ENCODE peak calls at places on chromosomes 13 and 19, in seven cellular contexts. U, P, L, D, V, T and F are unnamed samples.

GRCh38 chr19:56085571-56086275 is 35.4 kb downstream of the ZNF787 start:
- DNase-seq in U (no peak), V (no peak), P (no peak), L (no peak), D (no peak), T (no peak), F (no peak)

GRCh38 chr13:109819851-109820250 is 33.5 kb upstream of the IRS2 start:
- DNase-seq in V (no peak), T (no peak), L (no peak), P (no peak), U (no peak), D (no peak), F (no peak)

GRCh38 chr13:47835470-47836228 is 165.4 kb downstream of the SUCLA2 start:
- DNase-seq in P (no peak), L (no peak), U (no peak), D (no peak), T (no peak), V (peak; percentile 74), F (no peak)

GRCh38 chr13:85509512-85509911 is 289.7 kb downstream of the SLITRK6 start:
- DNase-seq in T (no peak), U (no peak), P (no peak), D (no peak), V (no peak), L (no peak), F (no peak)

GRCh38 chr13:26449063-26449848 is 108.2 kb upstream of the WASF3 start:
- DNase-seq in L (no peak), V (no peak), T (no peak), D (no peak), U (no peak), P (no peak), F (no peak)

GRCh38 chr19:11265785-11266236 is 3.5 kb upstream of the DOCK6 start:
- DNase-seq in V (no peak), P (no peak), D (no peak), U (peak; percentile 71), L (peak; percentile 84), T (no peak), F (no peak)

GRCh38 chr19:51607077-51607476 is 23.1 kb downstream of the SIGLEC5 start:
- DNase-seq in P (no peak), T (no peak), V (peak; percentile 39), L (no peak), U (no peak), D (peak; percentile 26), F (no peak)

GRCh38 chr19:31113250-31113685 is 236.0 kb downstream of the TSHZ3 start:
- DNase-seq in L (no peak), U (no peak), D (no peak), P (no peak), V (no peak), T (no peak), F (no peak)

GRCh38 chr19:5152013-5152763 is 183.3 kb downstream of the KDM4B start:
- DNase-seq in V (no peak), T (no peak), P (no peak), U (no peak), D (peak; percentile 62), L (no peak), F (no peak)

GRCh38 chr13:76707360-76707759 is 178.8 kb downstream of the KCTD12 start:
- DNase-seq in T (no peak), D (no peak), L (no peak), P (no peak), V (no peak), U (no peak), F (no peak)

GRCh38 chr13:42412812-42413795 is 141.2 kb downstream of the AKAP11 start:
- DNase-seq in V (no peak), T (no peak), P (no peak), U (no peak), D (no peak), L (no peak), F (no peak)

GRCh38 chr13:75947448-75947847 is 311.3 kb downstream of the LMO7 start:
- DNase-seq in D (no peak), V (no peak), T (no peak), U (no peak), P (no peak), L (no peak), F (no peak)

GRCh38 chr19:27774337-27774736 is 1438.6 kb downstream of the UQCRFS1 start:
- DNase-seq in U (no peak), D (no peak), L (no peak), V (no peak), T (peak; percentile 29), P (no peak), F (no peak)

GRCh38 chr19:6766357-6767080 is 716 bp downstream of the SH2D3A start:
- DNase-seq in V (no peak), L (no peak), T (no peak), D (no peak), U (no peak), P (no peak), F (no peak)

GRCh38 chr13:25037057-25037813 is 58.7 kb upstream of the PABPC3 start:
- DNase-seq in T (peak; percentile 17), V (no peak), U (no peak), P (no peak), L (peak; percentile 49), D (no peak), F (no peak)

GRCh38 chr13:66795636-66796035 is 434.5 kb downstream of the PCDH9 start:
- DNase-seq in P (no peak), V (no peak), D (no peak), T (no peak), U (no peak), L (no peak), F (no peak)

GRCh38 chr13:64529874-64530485 is 2700.2 kb downstream of the PCDH9 start:
- DNase-seq in U (peak; percentile 1), L (no peak), P (no peak), D (no peak), T (peak; percentile 13), V (no peak), F (no peak)

GRCh38 chr13:73287871-73288270 is 229.1 kb downstream of the KLF5 start:
- DNase-seq in L (no peak), T (no peak), D (no peak), V (no peak), U (no peak), P (no peak), F (no peak)

GRCh38 chr19:29211562-29212416 is 1.2 kb downstream of the UQCRFS1 start:
- DNase-seq in L (no peak), T (peak; percentile 24), D (no peak), P (no peak), U (peak; percentile 60), V (peak; percentile 68), F (no peak)

GRCh38 chr19:3275583-3276340 is 51.3 kb downstream of the CELF5 start:
- DNase-seq in T (peak; percentile 99), U (peak; percentile 84), D (no peak), P (no peak), V (no peak), L (peak; percentile 86), F (peak; percentile 65)

GRCh38 chr19:35438527-35438926 is 9.5 kb upstream of the FFAR2 start:
- DNase-seq in D (no peak), L (no peak), U (no peak), V (no peak), T (no peak), P (no peak), F (peak; percentile 34)

GRCh38 chr19:47540748-47541147 is 25.9 kb upstream of the NAPA start:
- DNase-seq in U (peak; percentile 43), V (no peak), D (no peak), P (no peak), L (no peak), T (no peak), F (peak; percentile 52)
- H3K4me3 ChIP-seq in U (no peak overlapping the region), V (no peak overlapping the region), D (no peak overlapping the region), P (no peak overlapping the region), L (no peak overlapping the region), T (no peak overlapping the region), F (no peak overlapping the region)

DNA sequence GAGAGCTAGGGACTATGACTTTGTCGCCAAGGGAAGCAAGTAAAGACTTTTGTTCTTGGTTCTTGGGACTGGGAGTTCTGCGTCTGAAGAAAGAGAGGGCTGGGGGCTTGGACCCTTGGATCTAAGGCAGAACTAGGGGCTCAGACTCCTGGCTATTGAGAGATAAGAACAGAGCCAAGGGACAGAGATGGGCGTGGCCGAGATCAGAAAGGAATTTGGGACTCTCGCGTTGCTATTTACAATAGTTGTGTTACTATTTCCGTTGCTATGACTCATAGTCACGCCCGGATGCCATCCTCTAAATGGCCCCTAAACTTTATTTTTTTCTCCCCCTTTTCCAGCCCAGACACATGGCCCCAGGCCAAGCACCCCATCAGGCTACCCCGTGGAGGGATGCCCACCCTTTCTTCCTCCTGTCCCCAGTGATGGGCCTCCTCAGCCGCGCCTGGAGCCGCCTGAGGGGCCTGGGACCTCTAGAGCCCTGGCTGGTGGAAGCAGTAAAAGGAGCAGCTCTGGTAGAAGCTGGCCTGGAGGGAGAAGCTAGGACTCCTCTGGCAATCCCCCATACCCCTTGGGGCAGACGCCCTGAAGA is 759 bp downstream of the PPP1R15A start:
- DNase-seq in D (peak; percentile 94), U (peak; percentile 97), L (peak; percentile 94), T (peak; percentile 60), P (peak; percentile 89), V (peak; percentile 96), F (peak; percentile 80)
- TF ChIP-seq EP300 in D (no peak), U (no peak), L (peak; percentile 91), T (peak; percentile 79), P (peak; percentile 95), V (no peak), F (peak; percentile 72)

DNA sequence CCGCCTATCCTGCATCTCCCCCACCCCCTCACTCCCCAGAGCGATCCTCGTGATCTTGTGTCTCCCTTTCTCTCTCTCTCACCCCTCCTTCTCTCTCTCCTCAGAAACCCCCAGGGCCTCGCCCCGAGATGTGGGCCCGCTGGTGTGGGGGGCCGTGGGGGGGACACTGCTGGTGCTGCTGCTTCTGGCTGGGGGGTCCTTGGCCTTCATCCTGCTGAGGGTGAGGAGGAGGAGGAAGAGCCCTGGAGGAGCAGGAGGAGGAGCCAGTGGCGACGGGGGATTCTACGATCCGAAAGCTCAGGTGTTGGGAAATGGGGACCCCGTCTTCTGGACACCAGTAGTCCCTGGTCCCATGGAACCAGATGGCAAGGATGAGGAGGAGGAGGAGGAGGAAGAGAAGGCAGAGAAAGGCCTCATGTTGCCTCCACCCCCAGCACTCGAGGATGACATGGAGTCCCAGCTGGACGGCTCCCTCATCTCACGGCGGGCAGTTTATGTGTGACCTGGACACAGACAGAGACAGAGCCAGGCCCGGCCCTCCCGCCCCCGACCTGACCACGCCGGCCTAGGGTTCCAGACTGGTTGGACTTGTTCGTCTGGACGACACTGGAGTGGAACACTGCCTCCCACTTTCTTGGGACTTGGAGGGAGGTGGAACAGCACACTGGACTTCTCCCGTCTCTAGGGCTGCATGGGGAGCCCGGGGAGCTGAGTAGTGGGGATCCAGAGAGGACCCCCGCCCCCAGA is 12.8 kb upstream of the TOMM40 start:
- DNase-seq in T (no peak), L (no peak), U (no peak), V (no peak), D (no peak), P (no peak), F (no peak)
- H3K4me3 ChIP-seq in T (no peak overlapping the region), L (no peak overlapping the region), U (no peak overlapping the region), V (no peak overlapping the region), D (no peak overlapping the region), P (no peak overlapping the region), F (no peak overlapping the region)

GRCh38 chr13:82654851-82655517 is 1227.3 kb downstream of the SLITRK1 start:
- DNase-seq in T (no peak), V (no peak), P (peak; percentile 74), L (peak; percentile 34), D (peak; percentile 86), U (no peak), F (peak; percentile 32)

GRCh38 chr13:82655518-82655855 is 1226.8 kb downstream of the SLITRK1 start:
- DNase-seq in D (no peak), V (no peak), P (no peak), U (no peak), T (no peak), L (no peak), F (no peak)

GRCh38 chr13:82657471-82657870 is 1224.8 kb downstream of the SLITRK1 start:
- DNase-seq in U (no peak), L (no peak), P (no peak), V (no peak), D (no peak), T (no peak), F (no peak)

GRCh38 chr13:82654143-82654542 is 1228.1 kb downstream of the SLITRK1 start:
- DNase-seq in V (no peak), P (no peak), U (no peak), D (no peak), L (no peak), T (no peak), F (no peak)
- TF ChIP-seq EP300 in V (no peak), P (no peak), U (no peak), D (no peak), L (no peak), T (no peak), F (no peak)